ENCODE peak calls at places on chromosomes 12 and 14, in seven cellular contexts. One of them, this sample, is unnamed.

GRCh38 chr12:25755681-25756260 is 202.7 kb upstream of the LMNTD1 start:
- DNase-seq in dorsolateral prefrontal cortex: no peak
- DNase-seq in neural progenitor cell: no peak
- DNase-seq in vagina: no peak
- DNase-seq in osteoblast: no peak
- DNase-seq in AG04450: no peak
- DNase-seq in Peyer's patch: no peak
- DNase-seq in this sample: peak

GRCh38 chr14:73709904-73710469 is 4.2 kb downstream of the PNMA1 start:
- DNase-seq in dorsolateral prefrontal cortex: no peak
- DNase-seq in AG04450: no peak
- DNase-seq in neural progenitor cell: no peak
- DNase-seq in vagina: no peak
- DNase-seq in Peyer's patch: no peak
- DNase-seq in osteoblast: no peak
- DNase-seq in this sample: no peak

GRCh38 chr14:95516554-95517209 is at the start of gene SYNE3:
- DNase-seq in Peyer's patch: peak
- DNase-seq in vagina: peak
- DNase-seq in osteoblast: peak
- DNase-seq in AG04450: no peak
- DNase-seq in neural progenitor cell: peak
- DNase-seq in dorsolateral prefrontal cortex: no peak
- DNase-seq in this sample: peak

GRCh38 chr14:69943084-69943797 is 64.0 kb downstream of the SMOC1 start:
- DNase-seq in vagina: no peak
- DNase-seq in Peyer's patch: no peak
- DNase-seq in osteoblast: no peak
- DNase-seq in dorsolateral prefrontal cortex: no peak
- DNase-seq in AG04450: no peak
- DNase-seq in neural progenitor cell: peak
- DNase-seq in this sample: no peak

GRCh38 chr14:100438678-100439592 is 115.8 kb downstream of the SLC25A47 start:
- DNase-seq in osteoblast: peak
- DNase-seq in neural progenitor cell: no peak
- DNase-seq in AG04450: peak
- DNase-seq in dorsolateral prefrontal cortex: peak
- DNase-seq in vagina: peak
- DNase-seq in Peyer's patch: peak
- DNase-seq in this sample: peak

GRCh38 chr12:71410844-71411243 is 28.8 kb upstream of the LGR5 start:
- DNase-seq in AG04450: no peak
- DNase-seq in neural progenitor cell: no peak
- DNase-seq in Peyer's patch: no peak
- DNase-seq in osteoblast: no peak
- DNase-seq in vagina: no peak
- DNase-seq in dorsolateral prefrontal cortex: no peak
- DNase-seq in this sample: no peak

GRCh38 chr12:131755305-131756113 is 44.6 kb downstream of the SFSWAP start:
- DNase-seq in neural progenitor cell: peak
- DNase-seq in vagina: no peak
- DNase-seq in AG04450: no peak
- DNase-seq in osteoblast: peak
- DNase-seq in Peyer's patch: no peak
- DNase-seq in dorsolateral prefrontal cortex: no peak
- DNase-seq in this sample: peak

GRCh38 chr14:69573205-69573840 is 1.3 kb downstream of the CCDC177 start:
- DNase-seq in osteoblast: no peak
- DNase-seq in AG04450: no peak
- DNase-seq in dorsolateral prefrontal cortex: no peak
- DNase-seq in neural progenitor cell: no peak
- DNase-seq in vagina: no peak
- DNase-seq in Peyer's patch: no peak
- DNase-seq in this sample: no peak

GRCh38 chr14:99132821-99133562 is 139.0 kb downstream of the BCL11B start:
- DNase-seq in Peyer's patch: no peak
- DNase-seq in AG04450: no peak
- DNase-seq in vagina: peak
- DNase-seq in dorsolateral prefrontal cortex: no peak
- DNase-seq in neural progenitor cell: no peak
- DNase-seq in osteoblast: no peak
- DNase-seq in this sample: no peak

GRCh38 chr14:54803396-54803795 is 99.2 kb downstream of the GCH1 start:
- DNase-seq in dorsolateral prefrontal cortex: no peak
- DNase-seq in neural progenitor cell: no peak
- DNase-seq in osteoblast: no peak
- DNase-seq in Peyer's patch: no peak
- DNase-seq in vagina: no peak
- DNase-seq in AG04450: no peak
- DNase-seq in this sample: no peak

GRCh38 chr12:130764073-130764472 is 48.0 kb upstream of the RIMBP2 start:
- DNase-seq in neural progenitor cell: no peak
- DNase-seq in osteoblast: no peak
- DNase-seq in AG04450: no peak
- DNase-seq in vagina: no peak
- DNase-seq in Peyer's patch: no peak
- DNase-seq in dorsolateral prefrontal cortex: no peak
- DNase-seq in this sample: no peak

GRCh38 chr12:23686095-23686494 is 263.4 kb downstream of the SOX5 start:
- DNase-seq in dorsolateral prefrontal cortex: no peak
- DNase-seq in osteoblast: no peak
- DNase-seq in neural progenitor cell: no peak
- DNase-seq in vagina: no peak
- DNase-seq in Peyer's patch: no peak
- DNase-seq in AG04450: no peak
- DNase-seq in this sample: no peak

GRCh38 chr12:86613306-86613705 is 357.1 kb upstream of the MGAT4C start:
- DNase-seq in dorsolateral prefrontal cortex: no peak
- DNase-seq in osteoblast: no peak
- DNase-seq in Peyer's patch: no peak
- DNase-seq in neural progenitor cell: no peak
- DNase-seq in vagina: no peak
- DNase-seq in AG04450: no peak
- DNase-seq in this sample: peak

GRCh38 chr14:106291626-106292025 is 765.2 kb downstream of the TMEM121 start:
- DNase-seq in Peyer's patch: no peak
- DNase-seq in dorsolateral prefrontal cortex: no peak
- DNase-seq in AG04450: no peak
- DNase-seq in osteoblast: no peak
- DNase-seq in neural progenitor cell: no peak
- DNase-seq in vagina: no peak
- DNase-seq in this sample: no peak

GRCh38 chr14:106287506-106287905 is 761.1 kb downstream of the TMEM121 start:
- DNase-seq in dorsolateral prefrontal cortex: no peak
- DNase-seq in osteoblast: no peak
- DNase-seq in Peyer's patch: no peak
- DNase-seq in neural progenitor cell: no peak
- DNase-seq in AG04450: no peak
- DNase-seq in vagina: no peak
- DNase-seq in this sample: no peak

GRCh38 chr14:106286697-106287290 is 760.4 kb downstream of the TMEM121 start:
- DNase-seq in Peyer's patch: no peak
- DNase-seq in dorsolateral prefrontal cortex: no peak
- DNase-seq in neural progenitor cell: no peak
- DNase-seq in vagina: no peak
- DNase-seq in AG04450: no peak
- DNase-seq in osteoblast: no peak
- DNase-seq in this sample: no peak
- TF ChIP-seq CTCF in Peyer's patch: no peak
- TF ChIP-seq CTCF in dorsolateral prefrontal cortex: no peak
- TF ChIP-seq CTCF in neural progenitor cell: no peak
- TF ChIP-seq CTCF in vagina: no peak
- TF ChIP-seq CTCF in AG04450: no peak
- TF ChIP-seq CTCF in osteoblast: no peak
- TF ChIP-seq CTCF in this sample: no peak

GRCh38 chr12:110123861-110124183 is 335 bp upstream of the IFT81 start:
- DNase-seq in neural progenitor cell: no peak
- DNase-seq in osteoblast: no peak
- DNase-seq in vagina: no peak
- DNase-seq in AG04450: no peak
- DNase-seq in dorsolateral prefrontal cortex: no peak
- DNase-seq in Peyer's patch: no peak
- DNase-seq in this sample: no peak
- H3K27ac ChIP-seq in neural progenitor cell: no peak
- H3K27ac ChIP-seq in osteoblast: no peak
- H3K27ac ChIP-seq in vagina: no peak
- H3K27ac ChIP-seq in AG04450: no peak
- H3K27ac ChIP-seq in dorsolateral prefrontal cortex: no peak
- H3K27ac ChIP-seq in Peyer's patch: no peak
- H3K27ac ChIP-seq in this sample: no peak

GRCh38 chr12:51721281-51721940 is 127.1 kb downstream of the FIGNL2 start:
- DNase-seq in Peyer's patch: peak
- DNase-seq in vagina: no peak
- DNase-seq in dorsolateral prefrontal cortex: peak
- DNase-seq in neural progenitor cell: peak
- DNase-seq in osteoblast: peak
- DNase-seq in AG04450: no peak
- DNase-seq in this sample: no peak
- TF ChIP-seq CTCF in Peyer's patch: no peak
- TF ChIP-seq CTCF in vagina: no peak
- TF ChIP-seq CTCF in dorsolateral prefrontal cortex: no peak
- TF ChIP-seq CTCF in neural progenitor cell: no peak
- TF ChIP-seq CTCF in osteoblast: peak
- TF ChIP-seq CTCF in AG04450: peak
- TF ChIP-seq CTCF in this sample: no peak

DNA sequence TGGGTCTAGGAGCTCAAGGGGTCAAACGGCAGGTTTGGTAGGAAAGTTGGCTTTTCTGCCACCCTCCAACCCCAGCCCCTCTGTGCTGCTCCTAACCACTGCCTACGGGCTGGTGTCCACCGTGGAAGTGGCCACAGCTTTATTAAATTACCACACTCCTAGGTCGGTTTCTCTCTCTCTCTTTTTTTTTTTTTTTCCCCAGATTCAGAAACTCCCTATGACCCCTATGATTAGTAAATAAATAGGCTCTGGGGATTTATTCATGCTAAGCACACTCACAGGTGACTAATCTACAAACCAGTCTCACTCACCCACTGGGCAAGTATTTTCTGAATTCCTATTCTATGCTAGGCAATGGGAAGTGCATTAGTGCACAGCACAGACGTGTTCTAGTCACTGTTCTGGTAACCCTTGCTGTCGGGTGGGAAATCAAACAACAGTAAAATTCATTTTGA is 8.7 kb upstream of the DDX47 start:
- DNase-seq in AG04450: peak
- DNase-seq in neural progenitor cell: no peak
- DNase-seq in vagina: no peak
- DNase-seq in dorsolateral prefrontal cortex: no peak
- DNase-seq in Peyer's patch: no peak
- DNase-seq in osteoblast: peak
- DNase-seq in this sample: peak
- H3K27ac ChIP-seq in AG04450: peak
- H3K27ac ChIP-seq in neural progenitor cell: no peak
- H3K27ac ChIP-seq in vagina: peak
- H3K27ac ChIP-seq in dorsolateral prefrontal cortex: no peak
- H3K27ac ChIP-seq in Peyer's patch: peak
- H3K27ac ChIP-seq in osteoblast: peak
- H3K27ac ChIP-seq in this sample: peak

DNA sequence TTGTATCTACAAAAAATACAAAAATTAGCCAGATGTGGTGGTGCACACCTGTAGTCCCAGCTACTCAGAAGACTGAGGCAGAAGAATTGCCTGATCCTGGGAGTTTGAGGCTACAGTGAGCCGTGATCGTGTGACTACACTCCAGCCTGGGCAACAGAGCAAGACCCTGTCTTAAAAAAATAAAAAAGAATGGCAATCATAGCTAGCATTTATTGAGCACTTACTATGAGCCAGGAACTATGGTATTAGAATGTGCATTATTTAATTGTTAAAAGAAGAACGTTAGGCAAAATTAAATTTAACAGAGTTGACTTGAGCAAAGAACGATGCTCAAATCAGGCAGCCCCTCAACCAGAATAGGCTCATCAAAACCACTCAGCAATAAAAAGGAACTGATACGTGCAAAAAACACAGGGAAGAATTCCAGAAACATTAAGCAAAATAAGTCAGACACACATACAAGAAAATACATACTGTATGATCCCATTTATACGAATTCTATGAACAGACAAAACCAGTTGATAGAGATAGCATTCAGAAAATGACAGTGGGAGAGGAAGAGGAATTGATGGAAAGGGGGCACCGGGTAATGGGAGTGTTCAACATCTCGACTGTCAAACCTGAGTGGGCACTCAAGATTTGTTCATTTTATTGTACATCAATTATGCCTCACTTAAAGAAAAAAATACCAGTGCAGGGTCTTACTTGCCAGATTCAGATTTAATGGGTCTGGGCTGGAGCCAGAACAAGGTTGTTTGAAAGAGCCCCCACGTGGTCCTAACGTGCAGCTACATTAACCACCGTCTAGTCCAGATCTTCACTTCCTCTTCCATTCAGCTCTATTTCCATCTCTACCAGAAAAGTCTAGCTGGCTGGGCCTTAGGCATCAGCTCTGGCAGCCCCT is 8.0 kb downstream of the SCNN1A start:
- DNase-seq in dorsolateral prefrontal cortex: no peak
- DNase-seq in vagina: peak
- DNase-seq in neural progenitor cell: no peak
- DNase-seq in AG04450: no peak
- DNase-seq in osteoblast: peak
- DNase-seq in Peyer's patch: peak
- DNase-seq in this sample: no peak
- TF ChIP-seq CTCF in dorsolateral prefrontal cortex: no peak
- TF ChIP-seq CTCF in vagina: no peak
- TF ChIP-seq CTCF in neural progenitor cell: peak
- TF ChIP-seq CTCF in AG04450: peak
- TF ChIP-seq CTCF in osteoblast: peak
- TF ChIP-seq CTCF in Peyer's patch: peak
- TF ChIP-seq CTCF in this sample: no peak

GRCh38 chr14:104026024-104026423 is 59.5 kb upstream of the ASPG start:
- DNase-seq in vagina: no peak
- DNase-seq in Peyer's patch: no peak
- DNase-seq in AG04450: no peak
- DNase-seq in dorsolateral prefrontal cortex: no peak
- DNase-seq in neural progenitor cell: peak
- DNase-seq in osteoblast: no peak
- DNase-seq in this sample: no peak
- H3K27ac ChIP-seq in vagina: no peak
- H3K27ac ChIP-seq in Peyer's patch: no peak
- H3K27ac ChIP-seq in AG04450: no peak
- H3K27ac ChIP-seq in dorsolateral prefrontal cortex: no peak
- H3K27ac ChIP-seq in neural progenitor cell: no peak
- H3K27ac ChIP-seq in osteoblast: no peak
- H3K27ac ChIP-seq in this sample: no peak